ENCODE peak calls at places on chromosome 15, in nine cellular contexts. P is fibroblast of lung, N is choroid plexus epithelial cell, U is A549, F is cardiac fibroblast, E is Panc1, L is fibroblast of mammary gland, K is neural progenitor cell, G is fibroblast of the aortic adventitia. D is an unnamed sample.

GRCh38 chr15:25250011-25250596 is 188.7 kb downstream of the UBE3A start:
- DNase-seq in P (no peak), N (no peak), U (no peak), F (no peak), E (no peak), L (no peak), K (no peak), G (no peak), D (no peak)

GRCh38 chr15:38853608-38854007 is 289.0 kb upstream of the RASGRP1 start:
- DNase-seq in P (peak), N (peak), U (no peak), F (peak), E (no peak), L (peak), K (peak), G (no peak), D (peak)

GRCh38 chr15:43792761-43793493 is 807 bp downstream of the SERF2 start:
- DNase-seq in P (no peak), N (peak), U (peak), F (peak), E (no peak), L (peak), K (peak), G (peak), D (peak)

GRCh38 chr15:22855791-22856190 is 17.3 kb downstream of the NIPA2 start:
- DNase-seq in P (no peak), N (no peak), U (no peak), F (no peak), E (no peak), L (no peak), K (no peak), G (no peak), D (no peak)

GRCh38 chr15:87477056-87477455 is 779.5 kb downstream of the NTRK3 start:
- DNase-seq in P (no peak), N (no peak), U (no peak), F (no peak), E (no peak), L (no peak), K (no peak), G (no peak), D (no peak)

GRCh38 chr15:90300988-90301715 is 35.7 kb downstream of the NGRN start:
- DNase-seq in P (peak), N (peak), U (peak), F (peak), E (peak), L (peak), K (peak), G (peak), D (peak)

GRCh38 chr15:82398785-82399184 is 30.8 kb upstream of the GOLGA6L9 start:
- DNase-seq in P (no peak), N (no peak), U (no peak), F (no peak), E (no peak), L (no peak), K (no peak), G (no peak), D (no peak)

GRCh38 chr15:80019168-80019745 is 40.2 kb upstream of the ZFAND6 start:
- DNase-seq in P (no peak), N (no peak), U (no peak), F (no peak), E (no peak), L (no peak), K (no peak), G (no peak), D (no peak)

GRCh38 chr15:92809880-92810361 is 90.2 kb upstream of the CHD2 start:
- DNase-seq in P (peak), N (peak), U (no peak), F (peak), E (no peak), L (peak), K (peak), G (no peak), D (peak)

GRCh38 chr15:56243774-56244236 is at the start of gene RFX7:
- DNase-seq in P (peak), N (peak), U (peak), F (peak), E (no peak), L (peak), K (peak), G (peak), D (peak)

GRCh38 chr15:100340721-100341661 is 784 bp downstream of the ADAMTS17 start:
- DNase-seq in P (no peak), N (no peak), U (no peak), F (no peak), E (no peak), L (no peak), K (peak), G (no peak), D (no peak)

GRCh38 chr15:72319360-72319984 is 485 bp downstream of the CELF6 start:
- DNase-seq in P (peak), N (peak), U (peak), F (peak), E (no peak), L (peak), K (peak), G (peak), D (peak)

GRCh38 chr15:56824174-56824573 is 90.9 kb upstream of the ZNF280D start:
- DNase-seq in P (peak), N (no peak), U (no peak), F (peak), E (no peak), L (no peak), K (no peak), G (no peak), D (no peak)

GRCh38 chr15:31294067-31294466 is 32.6 kb upstream of the KLF13 start:
- DNase-seq in P (no peak), N (no peak), U (no peak), F (no peak), E (no peak), L (no peak), K (no peak), G (no peak), D (no peak)

GRCh38 chr15:90876046-90876445 is 7.7 kb downstream of the FURIN start:
- DNase-seq in P (no peak), N (no peak), U (no peak), F (no peak), E (no peak), L (no peak), K (no peak), G (no peak), D (no peak)

GRCh38 chr15:41806291-41807181 is 21.4 kb upstream of the JMJD7 start:
- DNase-seq in P (no peak), N (peak), U (no peak), F (no peak), E (no peak), L (no peak), K (peak), G (no peak), D (no peak)

GRCh38 chr15:69159805-69160140 is 662 bp upstream of the GLCE start:
- DNase-seq in P (no peak), N (no peak), U (no peak), F (no peak), E (no peak), L (no peak), K (no peak), G (no peak), D (no peak)

GRCh38 chr15:39936187-39936586 is 2.3 kb downstream of the EIF2AK4 start:
- DNase-seq in P (peak), N (no peak), U (no peak), F (peak), E (no peak), L (peak), K (no peak), G (peak), D (no peak)

GRCh38 chr15:42090781-42091180 is 3.6 kb downstream of the PLA2G4D start:
- DNase-seq in P (no peak), N (no peak), U (no peak), F (no peak), E (no peak), L (no peak), K (no peak), G (no peak), D (no peak)

GRCh38 chr15:35557544-35557943 is 11.6 kb upstream of the DPH6 start:
- DNase-seq in P (peak), N (peak), U (peak), F (peak), E (peak), L (peak), K (no peak), G (peak), D (peak)

GRCh38 chr15:42286445-42287029 is 13.3 kb upstream of the TMEM87A start:
- DNase-seq in P (peak), N (peak), U (no peak), F (peak), E (no peak), L (no peak), K (no peak), G (peak), D (peak)

GRCh38 chr15:79994651-79995050 is 23.7 kb upstream of the BCL2A1 start:
- DNase-seq in P (no peak), N (peak), U (no peak), F (peak), E (no peak), L (peak), K (no peak), G (peak), D (peak)

GRCh38 chr15:69200773-69201745 is 40.6 kb downstream of the GLCE start:
- DNase-seq in P (no peak), N (no peak), U (no peak), F (no peak), E (no peak), L (no peak), K (no peak), G (no peak), D (no peak)

GRCh38 chr15:40854161-40854560 is 10.3 kb downstream of the SPINT1 start:
- DNase-seq in P (no peak), N (no peak), U (no peak), F (no peak), E (no peak), L (no peak), K (no peak), G (no peak), D (no peak)

GRCh38 chr15:39624806-39625205 is 43.9 kb downstream of the THBS1 start:
- DNase-seq in P (peak), N (peak), U (no peak), F (peak), E (peak), L (peak), K (no peak), G (peak), D (peak)

GRCh38 chr15:50066202-50066601 is 52.8 kb downstream of the ATP8B4 start:
- DNase-seq in P (no peak), N (peak), U (peak), F (peak), E (no peak), L (peak), K (no peak), G (no peak), D (peak)

GRCh38 chr15:69760890-69761568 is 308.4 kb downstream of the RPLP1 start:
- DNase-seq in P (peak), N (peak), U (peak), F (peak), E (peak), L (peak), K (no peak), G (peak), D (peak)

GRCh38 chr15:42911058-42911592 is 9.5 kb downstream of the TTBK2 start:
- DNase-seq in P (no peak), N (peak), U (no peak), F (peak), E (no peak), L (peak), K (no peak), G (peak), D (peak)

GRCh38 chr15:63504979-63505841 is 817 bp downstream of the USP3 start:
- DNase-seq in P (peak), N (peak), U (no peak), F (peak), E (no peak), L (peak), K (peak), G (peak), D (peak)

GRCh38 chr15:78216276-78217229 is 17.8 kb downstream of the ACSBG1 start:
- DNase-seq in P (peak), N (no peak), U (peak), F (no peak), E (no peak), L (peak), K (no peak), G (peak), D (no peak)

GRCh38 chr15:75751901-75752300 is 39.3 kb upstream of the CSPG4 start:
- DNase-seq in P (no peak), N (no peak), U (no peak), F (no peak), E (no peak), L (no peak), K (no peak), G (no peak), D (no peak)

GRCh38 chr15:85454403-85454802 is 74.0 kb downstream of the AKAP13 start:
- DNase-seq in P (no peak), N (no peak), U (no peak), F (no peak), E (no peak), L (no peak), K (no peak), G (no peak), D (no peak)
- TF ChIP-seq CTCF in P (no peak), N (no peak), U (peak), F (no peak), E (peak), L (no peak), K (no peak), G (no peak), D (no peak)

GRCh38 chr15:64701051-64701450 is 74.3 kb downstream of the RBPMS2 start:
- DNase-seq in P (no peak), N (no peak), U (no peak), F (no peak), E (no peak), L (no peak), K (no peak), G (no peak), D (no peak)
- H3K4me3 ChIP-seq in P (no peak), N (no peak), U (peak), F (no peak), E (no peak), L (no peak), K (peak), G (peak), D (peak)

GRCh38 chr15:84643838-84644237 is 10.2 kb downstream of the WDR73 start:
- DNase-seq in P (no peak), N (no peak), U (no peak), F (no peak), E (no peak), L (no peak), K (no peak), G (no peak), D (no peak)

GRCh38 chr15:84633311-84634227 is 20.5 kb downstream of the WDR73 start:
- DNase-seq in P (peak), N (peak), U (no peak), F (peak), E (no peak), L (peak), K (peak), G (peak), D (peak)

GRCh38 chr15:84634228-84634837 is 19.8 kb downstream of the WDR73 start:
- DNase-seq in P (no peak), N (no peak), U (no peak), F (no peak), E (no peak), L (no peak), K (no peak), G (peak), D (no peak)

GRCh38 chr15:84638103-84638502 is 16.0 kb downstream of the WDR73 start:
- DNase-seq in P (no peak), N (peak), U (no peak), F (peak), E (no peak), L (peak), K (no peak), G (peak), D (no peak)
- TF ChIP-seq CTCF in P (no peak), N (peak), U (peak), F (no peak), E (no peak), L (no peak), K (no peak), G (no peak), D (no peak)

GRCh38 chr15:67092726-67093125 is 27.3 kb downstream of the SMAD3 start:
- DNase-seq in P (no peak), N (no peak), U (no peak), F (no peak), E (no peak), L (no peak), K (no peak), G (no peak), D (no peak)
- H3K4me3 ChIP-seq in P (no peak), N (no peak), U (no peak), F (no peak), E (no peak), L (no peak), K (no peak), G (no peak), D (no peak)

DNA sequence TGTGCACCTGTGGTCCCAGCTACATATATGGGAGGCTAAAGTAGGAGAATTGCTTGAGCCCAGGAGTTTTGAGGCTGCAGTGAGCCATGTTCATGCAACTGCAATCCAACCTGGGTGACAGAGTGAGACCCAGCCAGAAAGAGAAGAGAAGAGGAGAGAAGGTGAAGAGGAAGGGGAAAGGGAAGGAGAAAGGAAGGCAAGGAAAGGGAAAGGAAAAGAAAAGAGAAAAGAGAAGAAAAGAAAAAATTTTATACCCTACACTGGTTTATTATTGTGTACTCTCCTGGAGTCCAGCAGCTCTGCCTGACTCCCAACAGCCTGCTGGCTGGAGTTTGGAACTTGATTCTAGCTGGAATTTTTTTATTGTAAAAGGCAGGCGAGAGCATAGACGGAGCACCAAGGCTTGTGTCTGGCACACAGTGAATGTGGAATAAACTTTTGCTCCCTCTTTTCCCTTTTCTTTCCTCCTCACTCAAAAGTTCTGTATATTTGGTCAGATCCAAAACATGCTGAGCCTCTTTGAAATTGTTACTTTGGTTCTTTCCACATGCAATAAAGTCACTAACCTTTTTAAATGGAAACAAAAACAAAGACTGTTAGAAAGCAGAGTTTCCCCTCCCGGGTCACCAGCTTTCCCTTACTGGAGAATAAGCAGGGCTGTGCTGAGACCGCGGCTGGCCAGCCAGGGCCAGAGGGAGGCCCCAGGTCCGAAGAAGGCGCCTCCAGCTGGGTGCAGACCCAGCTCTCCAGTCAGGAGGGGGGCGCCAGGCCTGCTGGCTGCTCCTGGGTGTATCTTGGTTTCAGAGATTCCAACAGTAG is 9.9 kb downstream of the THSD4 start:
- DNase-seq in P (peak), N (peak), U (no peak), F (no peak), E (no peak), L (no peak), K (no peak), G (peak), D (peak)
- TF ChIP-seq CTCF in P (no peak), N (no peak), U (no peak), F (no peak), E (no peak), L (no peak), K (no peak), G (peak), D (no peak)

GRCh38 chr15:59999064-59999377 is 5.1 kb upstream of the FOXB1 start:
- DNase-seq in P (no peak), N (no peak), U (no peak), F (no peak), E (no peak), L (no peak), K (peak), G (no peak), D (no peak)
- H3K4me3 ChIP-seq in P (no peak), N (no peak), U (no peak), F (no peak), E (no peak), L (no peak), K (peak), G (no peak), D (no peak)

GRCh38 chr15:44798815-44799214 is 62.5 kb downstream of the TRIM69 start:
- DNase-seq in P (no peak), N (peak), U (peak), F (no peak), E (no peak), L (no peak), K (peak), G (peak), D (no peak)
- TF ChIP-seq CTCF in P (no peak), N (peak), U (no peak), F (peak), E (peak), L (peak), K (peak), G (peak), D (peak)

GRCh38 chr15:73754461-73754860 is 1.3 kb upstream of the INSYN1 start:
- DNase-seq in P (no peak), N (no peak), U (no peak), F (no peak), E (no peak), L (no peak), K (no peak), G (no peak), D (no peak)

GRCh38 chr15:73755481-73755880 is 2.3 kb upstream of the INSYN1 start:
- DNase-seq in P (no peak), N (no peak), U (no peak), F (no peak), E (no peak), L (no peak), K (no peak), G (no peak), D (no peak)

GRCh38 chr15:73751896-73752816 is 995 bp downstream of the INSYN1 start:
- DNase-seq in P (no peak), N (no peak), U (no peak), F (no peak), E (no peak), L (no peak), K (peak), G (no peak), D (no peak)

GRCh38 chr15:73752817-73753214 is 335 bp downstream of the INSYN1 start:
- DNase-seq in P (no peak), N (peak), U (peak), F (no peak), E (no peak), L (no peak), K (peak), G (no peak), D (no peak)

DNA sequence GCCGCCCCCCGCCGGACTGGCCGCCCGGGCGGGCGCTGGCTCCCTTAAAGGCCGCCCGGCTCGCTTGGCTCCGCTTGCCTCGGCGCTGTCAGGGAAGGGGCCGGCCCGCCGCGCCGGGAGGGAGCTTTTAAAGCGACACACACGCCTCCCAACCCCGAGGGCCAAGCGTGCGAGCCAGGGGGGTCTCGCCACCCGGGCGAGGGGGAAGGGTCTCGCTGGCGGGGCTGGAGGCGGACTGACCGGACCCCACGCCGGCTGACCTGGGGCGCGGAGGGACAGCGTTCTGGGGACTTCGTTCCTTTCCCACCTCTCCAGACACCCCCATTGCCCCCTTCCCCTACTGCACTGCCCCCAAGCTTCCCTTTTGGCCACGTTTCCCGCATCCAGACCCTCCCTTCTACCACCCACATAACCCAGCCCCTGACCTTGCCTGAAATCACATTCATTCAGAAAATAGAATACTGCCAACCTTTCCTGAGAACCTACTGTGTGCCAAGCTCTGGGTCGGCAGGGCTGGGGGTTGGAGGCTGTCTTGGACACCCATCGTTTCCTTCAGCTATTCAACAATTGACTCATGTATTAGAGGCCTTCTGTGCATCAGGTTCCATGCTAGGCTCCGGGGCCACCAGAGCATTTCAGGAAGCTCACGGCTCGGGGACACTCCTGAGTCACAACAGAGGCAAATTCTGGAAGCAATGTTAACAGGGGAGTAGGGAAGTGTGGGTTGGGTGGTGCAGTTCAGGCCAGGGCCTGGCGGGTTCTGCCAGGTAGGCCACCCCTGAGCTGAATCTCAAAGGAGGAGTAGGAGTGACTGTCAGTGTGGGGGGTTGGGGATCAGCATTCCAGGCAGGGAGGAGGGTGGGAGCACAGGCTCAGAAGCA is at the start of gene INSYN1:
- DNase-seq in P (peak), N (peak), U (peak), F (peak), E (no peak), L (peak), K (peak), G (peak), D (peak)
- H3K4me3 ChIP-seq in P (no peak), N (peak), U (peak), F (peak), E (peak), L (no peak), K (peak), G (peak), D (peak)

DNA sequence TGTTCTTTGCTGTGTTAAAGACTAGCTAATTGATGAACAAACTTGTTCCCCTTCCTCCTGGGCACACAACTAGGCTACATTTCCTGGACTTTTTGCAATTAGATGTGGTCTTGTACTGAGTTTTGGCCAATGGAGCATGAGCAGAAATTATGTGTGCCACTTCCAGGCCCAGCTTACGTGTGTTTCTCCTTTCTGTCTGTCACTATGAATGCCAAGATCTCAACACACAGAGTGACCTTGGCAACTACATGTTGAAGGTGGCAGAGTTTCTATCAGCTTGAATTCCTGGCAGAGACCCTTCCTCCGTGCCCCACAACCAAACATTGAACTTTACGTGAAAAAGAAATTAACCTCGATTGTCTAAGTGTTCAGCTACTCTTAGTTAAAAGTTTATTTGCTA is 81.7 kb upstream of the PIAS1 start:
- DNase-seq in P (no peak), N (no peak), U (no peak), F (no peak), E (no peak), L (no peak), K (no peak), G (no peak), D (no peak)
- TF ChIP-seq CTCF in P (no peak), N (no peak), U (no peak), F (no peak), E (no peak), L (no peak), K (no peak), G (no peak), D (no peak)